ENCODE peak calls at places on chromosome 17, in six cellular contexts. D is HFF-Myc; K is heart left ventricle; S is T follicular helper cell; M is stimulated activated CD4-positive, alpha-beta T cell treated with anti-CD3 and anti-CD28 coated beads, Interleukin-2, amount 100 ng/mL, for 24 hours; U is left ventricle myocardium inferior. Y is an unnamed sample.
A peak's percentile ranks its signal among the peaks of the same experiment; 100 is the strongest.

GRCh38 chr17:1170739-1171138 is 9.0 kb downstream of the ABR start:
- DNase-seq in S (no peak), M (no peak), K (no peak), U (no peak), D (no peak), Y (no peak)

GRCh38 chr17:77772461-77772897 is 186.0 kb upstream of the TNRC6C start:
- DNase-seq in M (peak; percentile 71), S (peak; percentile 53), K (peak; percentile 74), U (peak; percentile 63), D (no peak), Y (peak; percentile 32)

GRCh38 chr17:63701477-63702222 is 1.7 kb upstream of the LIMD2 start:
- DNase-seq in S (peak; percentile 71), K (no peak), D (no peak), U (peak; percentile 35), M (peak; percentile 69), Y (no peak)

GRCh38 chr17:2502911-2503580 is 8.6 kb downstream of the METTL16 start:
- DNase-seq in M (no peak), U (no peak), S (no peak), K (no peak), D (no peak), Y (no peak)

GRCh38 chr17:2749784-2750181 is 331 bp upstream of the CCDC92B start:
- DNase-seq in D (peak; percentile 15), M (peak; percentile 75), U (peak; percentile 67), S (peak; percentile 53), K (peak; percentile 71), Y (peak; percentile 38)

GRCh38 chr17:40596261-40596919 is 31.1 kb upstream of the CCR7 start:
- DNase-seq in K (no peak), M (no peak), D (peak; percentile 9), S (no peak), U (no peak), Y (peak; percentile 19)

GRCh38 chr17:77802811-77803220 is 155.7 kb upstream of the TNRC6C start:
- DNase-seq in D (no peak), U (no peak), M (no peak), S (no peak), K (peak; percentile 33), Y (no peak)

GRCh38 chr17:61454932-61455753 is 2.9 kb downstream of the TBX4 start:
- DNase-seq in S (no peak), U (no peak), D (no peak), M (no peak), K (no peak), Y (no peak)

GRCh38 chr17:10058924-10059683 is 139.3 kb downstream of the GAS7 start:
- DNase-seq in U (no peak), M (no peak), K (peak; percentile 53), S (no peak), D (no peak), Y (no peak)

GRCh38 chr17:6374271-6374691 is 60.6 kb downstream of the AIPL1 start:
- DNase-seq in U (no peak), D (no peak), M (no peak), S (no peak), K (no peak), Y (peak; percentile 61)

GRCh38 chr17:45241315-45242011 is 19.8 kb downstream of the FMNL1 start:
- DNase-seq in M (no peak), K (no peak), S (no peak), D (no peak), U (no peak), Y (no peak)

GRCh38 chr17:56112086-56112485 is 41.2 kb upstream of the ANKFN1 start:
- DNase-seq in K (no peak), S (no peak), M (no peak), D (no peak), U (no peak), Y (no peak)

GRCh38 chr17:65261682-65262636 is 124.8 kb downstream of the RGS9 start:
- DNase-seq in M (no peak), D (no peak), S (no peak), K (no peak), U (no peak), Y (no peak)

GRCh38 chr17:32931686-32932085 is 3.7 kb downstream of the TMEM98 start:
- DNase-seq in K (no peak), M (no peak), U (no peak), D (no peak), S (no peak), Y (no peak)

GRCh38 chr17:55889271-55889670 is 138.4 kb downstream of the PCTP start:
- DNase-seq in M (no peak), D (no peak), K (no peak), U (no peak), S (no peak), Y (no peak)

GRCh38 chr17:45270828-45271418 is 9.0 kb upstream of the SPATA32 start:
- DNase-seq in S (peak; percentile 53), K (no peak), U (no peak), D (no peak), M (peak; percentile 67), Y (no peak)

GRCh38 chr17:27778193-27778592 is 22.1 kb downstream of the NOS2 start:
- DNase-seq in U (no peak), K (no peak), D (no peak), S (no peak), M (no peak), Y (no peak)

GRCh38 chr17:78557598-78558039 is 19.6 kb downstream of the DNAH17 start:
- DNase-seq in M (no peak), S (no peak), K (no peak), U (no peak), D (no peak), Y (no peak)

GRCh38 chr17:6110088-6110487 is 39.9 kb downstream of the WSCD1 start:
- DNase-seq in K (no peak), M (no peak), D (no peak), U (no peak), S (no peak), Y (no peak)

GRCh38 chr17:61574542-61575351 is 16.3 kb downstream of the NACA2 start:
- DNase-seq in K (no peak), M (no peak), D (peak; percentile 52), U (no peak), S (no peak), Y (peak; percentile 74)

GRCh38 chr17:64081802-64082799 is 47.8 kb downstream of the ERN1 start:
- DNase-seq in S (peak; percentile 19), M (no peak), U (no peak), K (no peak), D (peak; percentile 46), Y (peak; percentile 82)

GRCh38 chr17:39177256-39177655 is 11.3 kb upstream of the ARL5C start:
- DNase-seq in U (no peak), K (no peak), D (no peak), S (no peak), M (no peak), Y (peak; percentile 39)

GRCh38 chr17:6184508-6184907 is 114.3 kb downstream of the WSCD1 start:
- DNase-seq in M (no peak), U (no peak), D (no peak), K (no peak), S (no peak), Y (no peak)

GRCh38 chr17:21161498-21162393 is 35.0 kb downstream of the DHRS7B start:
- DNase-seq in S (no peak), M (no peak), K (no peak), U (no peak), D (no peak), Y (no peak)

GRCh38 chr17:63406689-63407330 is 39.3 kb downstream of the CYB561 start:
- DNase-seq in S (peak; percentile 52), M (peak; percentile 76), K (peak; percentile 65), D (peak; percentile 93), U (no peak), Y (peak; percentile 93)

GRCh38 chr17:27244481-27245223 is 49.3 kb upstream of the WSB1 start:
- DNase-seq in M (no peak), U (peak; percentile 56), D (peak; percentile 33), K (peak; percentile 69), S (no peak), Y (no peak)

GRCh38 chr17:30808785-30809286 is 15.7 kb downstream of the CRLF3 start:
- DNase-seq in D (no peak), S (no peak), K (no peak), U (no peak), M (no peak), Y (no peak)

GRCh38 chr17:81102352-81102751 is 63.0 kb upstream of the PVALEF start:
- DNase-seq in D (no peak), K (no peak), U (no peak), M (no peak), S (no peak), Y (no peak)

GRCh38 chr17:2954898-2955445 is 108.4 kb downstream of the OR1D5 start:
- DNase-seq in K (no peak), S (no peak), U (no peak), M (no peak), D (peak; percentile 67), Y (peak; percentile 94)

GRCh38 chr17:16987830-16988601 is 16.1 kb upstream of the TNFRSF13B start:
- DNase-seq in K (peak; percentile 76), M (peak; percentile 69), S (no peak), U (peak; percentile 70), D (peak; percentile 51), Y (no peak)